ENCODE peak calls at places on chromosomes 7 and 10, in eight cellular contexts. B, O, C, Q, F, U, V and I are unnamed samples.

GRCh38 chr10:80137926-80138325 is 5.4 kb downstream of the PLAC9 start:
- DNase-seq in B (no peak), V (no peak), O (no peak), U (no peak), Q (no peak), F (no peak), C (no peak), I (no peak)

GRCh38 chr7:113918946-113919345 is at the start of gene PPP1R3A:
- DNase-seq in O (no peak), C (no peak), B (no peak), V (no peak), Q (no peak), F (no peak), U (no peak), I (peak)

GRCh38 chr7:148535227-148535626 is 55.3 kb upstream of the C7orf33 start:
- DNase-seq in F (peak), Q (peak), B (no peak), O (no peak), C (peak), V (no peak), U (no peak), I (no peak)

GRCh38 chr7:115271332-115272235 is 349.7 kb downstream of the MDFIC start:
- DNase-seq in B (no peak), C (peak), F (no peak), O (peak), U (no peak), Q (no peak), V (no peak), I (no peak)

GRCh38 chr10:114328278-114328812 is 76.0 kb downstream of the AFAP1L2 start:
- DNase-seq in B (no peak), Q (no peak), C (no peak), U (no peak), V (no peak), O (no peak), F (peak), I (no peak)

GRCh38 chr10:49596493-49596809 is 13.7 kb upstream of the SLC18A3 start:
- DNase-seq in Q (no peak), O (no peak), V (peak), B (no peak), U (no peak), C (no peak), F (no peak), I (no peak)

GRCh38 chr7:107506683-107507339 is 37.0 kb downstream of the GPR22 start:
- DNase-seq in C (peak), B (peak), U (no peak), O (peak), F (peak), V (no peak), Q (peak), I (peak)

GRCh38 chr10:77846718-77847311 is 79.7 kb downstream of the DLG5 start:
- DNase-seq in U (peak), V (peak), O (peak), Q (peak), B (peak), F (peak), C (peak), I (peak)

GRCh38 chr7:140902305-140902953 is 22.3 kb downstream of the BRAF start:
- DNase-seq in Q (no peak), U (no peak), B (no peak), C (no peak), F (no peak), O (no peak), V (no peak), I (no peak)

GRCh38 chr10:3059974-3060373 is 7.4 kb upstream of the PFKP start:
- DNase-seq in V (no peak), U (no peak), O (no peak), F (no peak), B (no peak), Q (no peak), C (no peak), I (no peak)

GRCh38 chr7:41940760-41941343 is 238.0 kb upstream of the INHBA start:
- DNase-seq in O (peak), F (peak), Q (peak), C (peak), B (peak), U (peak), V (peak), I (peak)

GRCh38 chr7:69622014-69622818 is 23.9 kb downstream of the AUTS2 start:
- DNase-seq in O (no peak), V (no peak), U (no peak), F (no peak), B (no peak), C (no peak), Q (no peak), I (no peak)

GRCh38 chr7:41162612-41163011 is 540.3 kb downstream of the INHBA start:
- DNase-seq in C (no peak), O (peak), Q (no peak), F (no peak), V (no peak), U (no peak), B (no peak), I (no peak)

GRCh38 chr7:117138943-117139690 is 183.7 kb downstream of the WNT2 start:
- DNase-seq in U (no peak), F (no peak), B (no peak), Q (no peak), O (no peak), C (no peak), V (no peak), I (no peak)

GRCh38 chr10:42969909-42970308 is 107.0 kb upstream of the RET start:
- DNase-seq in F (no peak), C (no peak), O (no peak), B (no peak), Q (no peak), U (no peak), V (peak), I (no peak)

GRCh38 chr7:71752171-71752935 is 620.4 kb downstream of the GALNT17 start:
- DNase-seq in F (peak), B (peak), C (peak), O (no peak), Q (peak), U (no peak), V (peak), I (peak)

GRCh38 chr7:158272509-158273137 is 315.0 kb downstream of the PTPRN2 start:
- DNase-seq in U (no peak), F (no peak), Q (no peak), O (no peak), C (no peak), B (no peak), V (no peak), I (no peak)

GRCh38 chr10:132181691-132182425 is 4.9 kb upstream of the DPYSL4 start:
- DNase-seq in C (no peak), Q (no peak), F (peak), O (no peak), V (no peak), B (no peak), U (no peak), I (no peak)

GRCh38 chr10:24174014-24174413 is 34.9 kb upstream of the KIAA1217 start:
- DNase-seq in V (no peak), F (no peak), B (no peak), O (peak), C (no peak), Q (peak), U (no peak), I (no peak)